ENCODE peak calls at places on chromosome 15, in five cellular contexts. L, J, H, X and C are unnamed samples. For H3K27me3, the result is how much of the 10 kb centered on the place peaks cover.

GRCh38 chr15:39629376-39629775 is 48.5 kb downstream of the THBS1 start:
- DNase-seq in L (no peak), J (no peak), H (no peak), X (no peak), C (peak)

GRCh38 chr15:48823237-48823636 is 12.4 kb upstream of the CEP152 start:
- DNase-seq in L (no peak), J (no peak), H (no peak), X (no peak), C (no peak)

GRCh38 chr15:65101891-65102708 is 12.9 kb downstream of the UBAP1L start:
- DNase-seq in L (no peak), J (no peak), H (no peak), X (peak), C (no peak)

GRCh38 chr15:98580577-98580976 is 67.8 kb upstream of the IGF1R start:
- DNase-seq in L (no peak), J (no peak), H (no peak), X (no peak), C (no peak)

GRCh38 chr15:92097473-92098178 is 244.1 kb downstream of the SLCO3A1 start:
- DNase-seq in L (no peak), J (no peak), H (peak), X (no peak), C (peak)

GRCh38 chr15:83053151-83053550 is 13.9 kb downstream of the BTBD1 start:
- DNase-seq in L (no peak), J (no peak), H (no peak), X (no peak), C (no peak)

GRCh38 chr15:44861439-44861910 is 95.0 kb upstream of the TERB2 start:
- DNase-seq in L (no peak), J (no peak), H (no peak), X (no peak), C (no peak)

GRCh38 chr15:99909914-99910313 is 176.7 kb upstream of the LYSMD4 start:
- DNase-seq in L (no peak), J (no peak), H (no peak), X (no peak), C (no peak)

GRCh38 chr15:80832676-80833075 is 53.5 kb downstream of the CEMIP start:
- DNase-seq in L (no peak), J (no peak), H (no peak), X (no peak), C (no peak)

GRCh38 chr15:72813345-72814004 is 29.9 kb upstream of the ADPGK start:
- DNase-seq in L (no peak), J (no peak), H (no peak), X (no peak), C (no peak)

GRCh38 chr15:79185199-79185598 is 94.6 kb upstream of the RASGRF1 start:
- DNase-seq in L (no peak), J (no peak), H (no peak), X (no peak), C (no peak)

GRCh38 chr15:56775632-56776031 is 42.3 kb upstream of the ZNF280D start:
- DNase-seq in L (no peak), J (no peak), H (no peak), X (no peak), C (no peak)

GRCh38 chr15:43268111-43269105 is 1.7 kb upstream of the TGM5 start:
- DNase-seq in L (no peak), J (no peak), H (no peak), X (no peak), C (no peak)

GRCh38 chr15:72155021-72155621 is 36.9 kb downstream of the SENP8 start:
- DNase-seq in L (peak), J (peak), H (peak), X (peak), C (peak)

GRCh38 chr15:57273366-57273765 is 102.9 kb upstream of the CGNL1 start:
- DNase-seq in L (no peak), J (no peak), H (no peak), X (no peak), C (no peak)

GRCh38 chr15:26805470-26805869 is 32.6 kb upstream of the GABRB3 start:
- DNase-seq in L (no peak), J (no peak), H (no peak), X (no peak), C (no peak)

GRCh38 chr15:28093761-28094535 is 5.2 kb downstream of the OCA2 start:
- DNase-seq in L (no peak), J (no peak), H (no peak), X (no peak), C (peak)

GRCh38 chr15:56968821-56969220 is 50.4 kb downstream of the TCF12 start:
- DNase-seq in L (no peak), J (no peak), H (no peak), X (no peak), C (no peak)

GRCh38 chr15:63514533-63514943 is 10.1 kb downstream of the USP3 start:
- DNase-seq in L (no peak), J (no peak), H (no peak), X (no peak), C (no peak)

GRCh38 chr15:80999623-81000036 is 1.1 kb upstream of the TLNRD1 start:
- DNase-seq in L (no peak), J (no peak), H (peak), X (no peak), C (peak)

GRCh38 chr15:75647370-75648155 is at the start of gene SNX33:
- DNase-seq in L (peak), J (peak), H (peak), X (peak), C (peak)

GRCh38 chr15:22979069-22979698 is 984 bp downstream of the CYFIP1 start:
- DNase-seq in L (no peak), J (peak), H (peak), X (peak), C (peak)

GRCh38 chr15:76161153-76162049 is 101.6 kb downstream of the TMEM266 start:
- DNase-seq in L (no peak), J (no peak), H (no peak), X (no peak), C (no peak)

GRCh38 chr15:92725171-92725570 is 69.6 kb upstream of the FAM174B start:
- DNase-seq in L (no peak), J (no peak), H (no peak), X (no peak), C (no peak)

DNA sequence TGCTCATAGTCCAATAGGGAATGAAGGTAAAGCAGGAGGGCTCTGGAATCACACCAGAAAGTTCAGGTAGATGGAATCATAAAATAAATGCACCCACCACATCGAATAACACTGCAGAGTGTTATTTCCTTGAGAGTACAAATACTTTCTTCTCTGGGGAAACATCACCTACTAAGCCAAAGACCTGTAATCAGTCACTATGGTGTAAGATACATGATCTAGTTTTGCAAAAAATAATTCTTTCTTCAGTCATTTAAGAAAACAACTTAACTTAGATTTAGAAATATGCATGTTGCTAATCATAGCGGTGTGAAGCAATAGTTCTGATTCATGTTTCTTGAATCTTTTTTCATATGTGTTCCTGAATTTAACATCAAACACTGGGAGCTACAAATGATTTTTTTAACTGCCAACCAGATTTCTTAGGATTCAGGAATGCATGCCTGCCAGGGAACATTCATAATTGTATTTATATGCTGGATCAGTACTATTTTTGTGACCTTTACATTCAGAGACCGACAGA is 40.2 kb upstream of the MEIS2 start:
- DNase-seq in L (no peak), J (no peak), H (no peak), X (no peak), C (no peak)
- H3K27me3 ChIP-seq in L (under half), J (under half), H (under half), X (under half), C (under half)

DNA sequence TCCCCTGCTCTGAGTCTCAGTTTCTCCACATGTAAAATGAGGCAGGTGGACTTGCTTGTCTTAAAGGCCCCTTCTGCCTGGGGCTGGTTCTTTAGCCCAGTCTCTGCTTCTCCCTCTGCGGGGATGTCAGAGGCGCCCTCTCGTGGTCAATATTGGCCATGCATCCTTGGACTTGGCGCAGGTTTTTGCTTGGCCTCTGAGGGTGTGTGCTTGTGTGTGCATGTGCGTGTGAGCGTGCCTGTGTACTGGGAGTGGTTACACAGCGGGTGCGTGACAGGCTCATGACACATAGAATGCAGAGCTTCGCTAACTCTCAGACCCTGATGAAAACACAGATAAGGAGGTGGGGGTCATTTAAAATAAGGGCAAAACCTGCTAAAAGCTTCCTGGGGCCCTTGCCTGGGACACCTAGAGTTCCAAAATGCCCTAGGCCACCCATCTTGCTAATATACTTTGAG is 160.9 kb downstream of the SMAD6 start:
- DNase-seq in L (peak), J (peak), H (peak), X (peak), C (peak)
- H3K27ac ChIP-seq in L (no peak), J (no peak), H (no peak), X (no peak), C (no peak)

GRCh38 chr15:49877871-49878511 is 241.0 kb downstream of the ATP8B4 start:
- DNase-seq in L (no peak), J (peak), H (no peak), X (peak), C (no peak)

GRCh38 chr15:49881866-49882265 is 237.2 kb downstream of the ATP8B4 start:
- DNase-seq in L (no peak), J (no peak), H (no peak), X (no peak), C (no peak)

GRCh38 chr15:49881433-49881832 is 237.6 kb downstream of the ATP8B4 start:
- DNase-seq in L (no peak), J (no peak), H (no peak), X (no peak), C (no peak)

GRCh38 chr15:49887604-49888340 is 231.3 kb downstream of the ATP8B4 start:
- DNase-seq in L (no peak), J (no peak), H (no peak), X (no peak), C (no peak)

DNA sequence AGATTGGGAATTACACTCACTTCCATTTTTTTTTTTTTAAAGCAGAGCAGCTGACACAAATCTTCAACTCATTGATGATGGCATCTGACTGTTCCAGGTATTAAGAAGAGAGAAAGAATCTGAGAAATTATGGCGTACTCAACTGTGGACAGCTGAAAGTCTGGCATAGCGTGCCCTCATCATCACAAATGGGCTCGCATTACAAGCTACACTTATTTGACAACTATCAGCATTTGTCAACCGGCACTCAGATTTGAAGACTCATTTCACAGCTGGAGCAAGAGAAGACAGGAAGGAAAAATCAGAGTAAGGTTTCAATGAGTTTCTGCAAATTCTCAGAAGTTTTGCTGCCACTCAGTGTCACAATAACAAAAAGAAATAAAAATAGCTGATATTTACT is 235.9 kb downstream of the ATP8B4 start:
- DNase-seq in L (no peak), J (no peak), H (no peak), X (no peak), C (no peak)
- TF ChIP-seq EP300 in L (no peak), J (no peak), H (no peak), X (no peak), C (no peak)

DNA sequence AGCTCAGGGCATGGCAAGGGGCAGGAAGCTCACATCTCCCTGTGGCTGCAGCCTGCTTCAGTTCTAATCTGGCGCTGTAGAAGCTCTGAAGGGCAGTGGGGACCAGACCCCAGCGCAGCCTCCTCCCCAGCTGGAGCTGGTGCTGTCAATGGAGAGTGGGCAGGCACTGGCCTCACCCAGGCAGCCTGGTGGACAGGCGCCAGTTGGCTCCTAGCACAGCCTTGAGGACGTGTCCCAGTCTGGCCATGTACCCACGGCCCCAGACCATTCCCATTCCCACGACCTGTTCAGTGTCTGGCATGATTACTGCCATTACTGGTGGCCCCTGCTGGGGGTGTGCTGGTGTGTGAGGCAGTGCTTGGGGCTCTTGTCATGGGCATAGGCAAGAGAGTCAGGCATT is 16.3 kb downstream of the TYRO3 start:
- DNase-seq in L (no peak), J (no peak), H (no peak), X (no peak), C (no peak)
- H3K27me3 ChIP-seq in L (under half), J (under half), H (under half), X (under half), C (under half)

GRCh38 chr15:101190196-101190595 is 61.7 kb downstream of the CHSY1 start:
- DNase-seq in L (no peak), J (no peak), H (no peak), X (no peak), C (no peak)
- H3K27ac ChIP-seq in L (peak), J (peak), H (peak), X (peak), C (peak)

GRCh38 chr15:68449389-68449788 is 17.4 kb upstream of the ITGA11 start:
- DNase-seq in L (no peak), J (no peak), H (no peak), X (no peak), C (no peak)
- TF ChIP-seq EP300 in L (no peak), J (no peak), H (no peak), X (no peak), C (no peak)

GRCh38 chr15:70582143-70582945 is 181.0 kb downstream of the UACA start:
- DNase-seq in L (no peak), J (peak), H (no peak), X (no peak), C (no peak)
- H3K27me3 ChIP-seq in L (under half), J (under half), H (under half), X (under half), C (under half)

GRCh38 chr15:52139599-52140462 is 27.3 kb upstream of the BCL2L10 start:
- DNase-seq in L (peak), J (peak), H (peak), X (peak), C (peak)

GRCh38 chr15:52134502-52135144 is 22.0 kb upstream of the BCL2L10 start:
- DNase-seq in L (no peak), J (no peak), H (no peak), X (no peak), C (peak)

GRCh38 chr15:52136471-52136993 is 24.0 kb upstream of the BCL2L10 start:
- DNase-seq in L (no peak), J (no peak), H (no peak), X (no peak), C (no peak)

GRCh38 chr15:52140646-52141045 is 28.1 kb upstream of the BCL2L10 start:
- DNase-seq in L (no peak), J (no peak), H (no peak), X (no peak), C (no peak)

GRCh38 chr15:52137432-52138357 is 25.1 kb upstream of the BCL2L10 start:
- DNase-seq in L (no peak), J (no peak), H (peak), X (no peak), C (peak)
- H3K27ac ChIP-seq in L (no peak), J (no peak), H (no peak), X (no peak), C (peak)

DNA sequence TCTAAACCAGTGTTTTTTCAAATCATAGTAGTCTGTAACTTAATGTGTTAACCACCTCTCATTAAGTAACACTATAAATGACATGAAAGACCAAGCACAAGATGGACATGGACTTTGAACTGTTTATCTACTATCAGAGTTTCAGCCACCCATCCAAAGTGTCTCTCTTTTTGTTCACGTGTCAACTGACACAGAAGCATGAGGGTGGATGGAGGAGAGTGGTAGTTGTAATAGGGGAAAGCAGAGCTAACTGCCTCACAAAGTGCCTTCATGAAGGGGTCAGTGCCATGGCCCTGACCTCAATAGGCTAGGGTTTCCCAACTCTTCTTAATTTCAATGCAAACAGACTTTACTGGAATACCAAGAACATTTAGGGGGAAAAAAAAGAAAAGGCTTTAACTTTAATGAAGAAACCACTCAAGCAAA is 32.1 kb upstream of the TRPM7 start:
- DNase-seq in L (no peak), J (no peak), H (no peak), X (no peak), C (no peak)
- TF ChIP-seq EP300 in L (no peak), J (no peak), H (no peak), X (no peak), C (no peak)